ENCODE peak calls at places on chromosomes 16 and 17, in four cellular contexts. B is K562, W is SK-N-SH, M is GM12878. C is an unnamed sample.

GRCh38 chr17:43736389-43736788 is 22.2 kb downstream of the SOST start:
- DNase-seq in B (no peak), W (no peak), M (no peak), C (no peak)

GRCh38 chr17:48129981-48130380 is 22.4 kb downstream of the SNX11 start:
- DNase-seq in B (no peak), W (peak), M (no peak), C (no peak)

GRCh38 chr16:69476920-69477418 is 52.5 kb downstream of the CYB5B start:
- DNase-seq in B (no peak), W (no peak), M (no peak), C (no peak)

GRCh38 chr17:49783051-49783715 is 5.3 kb upstream of the KAT7 start:
- DNase-seq in B (no peak), W (no peak), M (no peak), C (no peak)

GRCh38 chr16:54466233-54466632 is 179.6 kb upstream of the IRX3 start:
- DNase-seq in B (no peak), W (no peak), M (no peak), C (no peak)

GRCh38 chr17:72539981-72540897 is 419.4 kb downstream of the SOX9 start:
- DNase-seq in B (peak), W (peak), M (no peak), C (peak)

GRCh38 chr17:2192367-2193028 is 111.1 kb downstream of the SMG6 start:
- DNase-seq in B (no peak), W (peak), M (peak), C (no peak)

GRCh38 chr16:25066747-25067631 is 44.6 kb upstream of the LCMT1 start:
- DNase-seq in B (peak), W (peak), M (no peak), C (peak)

GRCh38 chr16:62077998-62078397 is 41.8 kb upstream of the CDH8 start:
- DNase-seq in B (no peak), W (peak), M (no peak), C (peak)

GRCh38 chr16:54942353-54942943 is 11.8 kb downstream of the IRX5 start:
- DNase-seq in B (no peak), W (no peak), M (no peak), C (no peak)

GRCh38 chr17:43608313-43608712 is 53.4 kb downstream of the MEOX1 start:
- DNase-seq in B (no peak), W (no peak), M (peak), C (no peak)

GRCh38 chr16:55046513-55046912 is 115.8 kb downstream of the IRX5 start:
- DNase-seq in B (no peak), W (no peak), M (no peak), C (no peak)

GRCh38 chr17:30454635-30455034 is 22.6 kb upstream of the GOSR1 start:
- DNase-seq in B (no peak), W (no peak), M (no peak), C (no peak)

GRCh38 chr16:79191933-79192332 is 408.6 kb downstream of the MAF start:
- DNase-seq in B (no peak), W (no peak), M (no peak), C (no peak)

GRCh38 chr16:72240949-72241348 is 69.0 kb upstream of the PMFBP1 start:
- DNase-seq in B (no peak), W (no peak), M (no peak), C (no peak)

GRCh38 chr17:75595284-75595918 is 7.8 kb downstream of the MYO15B start:
- DNase-seq in B (no peak), W (no peak), M (no peak), C (no peak)

GRCh38 chr16:20866161-20866772 is 33.9 kb downstream of the DCUN1D3 start:
- DNase-seq in B (peak), W (peak), M (no peak), C (no peak)

GRCh38 chr17:42673885-42674754 is 2.7 kb downstream of the PLEKHH3 start:
- DNase-seq in B (peak), W (peak), M (no peak), C (peak)

GRCh38 chr16:71421911-71422310 is 19.9 kb downstream of the TLE7 start:
- DNase-seq in B (peak), W (peak), M (no peak), C (peak)

GRCh38 chr17:58308985-58309917 is 19.3 kb downstream of the TSPOAP1 start:
- DNase-seq in B (no peak), W (peak), M (no peak), C (no peak)

GRCh38 chr17:72640415-72641165 is 451.9 kb downstream of the SLC39A11 start:
- DNase-seq in B (no peak), W (no peak), M (no peak), C (no peak)

GRCh38 chr16:74304835-74305176 is 8.2 kb downstream of the PSMD7 start:
- DNase-seq in B (no peak), W (no peak), M (no peak), C (no peak)

GRCh38 chr17:44146375-44147346 is 4.9 kb downstream of the HROB start:
- DNase-seq in B (peak), W (peak), M (no peak), C (no peak)

GRCh38 chr17:58032691-58033415 is 25.8 kb upstream of the SRSF1 start:
- DNase-seq in B (no peak), W (no peak), M (no peak), C (no peak)

GRCh38 chr17:48592097-48592496 is 1.5 kb downstream of the HOXB5 start:
- DNase-seq in B (no peak), W (no peak), M (no peak), C (no peak)

GRCh38 chr17:80709090-80709695 is 164.6 kb downstream of the RPTOR start:
- DNase-seq in B (no peak), W (no peak), M (no peak), C (no peak)

GRCh38 chr17:37025847-37026533 is 77.2 kb downstream of the AATF start:
- DNase-seq in B (no peak), W (no peak), M (peak), C (no peak)

GRCh38 chr16:50102046-50102756 is 36.4 kb downstream of the HEATR3 start:
- DNase-seq in B (no peak), W (no peak), M (no peak), C (no peak)

GRCh38 chr16:2785101-2785991 is 2.0 kb downstream of the PRSS33 start:
- DNase-seq in B (peak), W (peak), M (no peak), C (peak)

GRCh38 chr17:30173649-30174048 is 57.0 kb downstream of the NSRP1 start:
- DNase-seq in B (no peak), W (no peak), M (peak), C (no peak)

GRCh38 chr16:82150569-82150968 is 19.5 kb downstream of the MPHOSPH6 start:
- DNase-seq in B (no peak), W (no peak), M (no peak), C (no peak)

GRCh38 chr16:31183432-31184428 is 3.8 kb downstream of the FUS start:
- DNase-seq in B (peak), W (no peak), M (no peak), C (no peak)

DNA sequence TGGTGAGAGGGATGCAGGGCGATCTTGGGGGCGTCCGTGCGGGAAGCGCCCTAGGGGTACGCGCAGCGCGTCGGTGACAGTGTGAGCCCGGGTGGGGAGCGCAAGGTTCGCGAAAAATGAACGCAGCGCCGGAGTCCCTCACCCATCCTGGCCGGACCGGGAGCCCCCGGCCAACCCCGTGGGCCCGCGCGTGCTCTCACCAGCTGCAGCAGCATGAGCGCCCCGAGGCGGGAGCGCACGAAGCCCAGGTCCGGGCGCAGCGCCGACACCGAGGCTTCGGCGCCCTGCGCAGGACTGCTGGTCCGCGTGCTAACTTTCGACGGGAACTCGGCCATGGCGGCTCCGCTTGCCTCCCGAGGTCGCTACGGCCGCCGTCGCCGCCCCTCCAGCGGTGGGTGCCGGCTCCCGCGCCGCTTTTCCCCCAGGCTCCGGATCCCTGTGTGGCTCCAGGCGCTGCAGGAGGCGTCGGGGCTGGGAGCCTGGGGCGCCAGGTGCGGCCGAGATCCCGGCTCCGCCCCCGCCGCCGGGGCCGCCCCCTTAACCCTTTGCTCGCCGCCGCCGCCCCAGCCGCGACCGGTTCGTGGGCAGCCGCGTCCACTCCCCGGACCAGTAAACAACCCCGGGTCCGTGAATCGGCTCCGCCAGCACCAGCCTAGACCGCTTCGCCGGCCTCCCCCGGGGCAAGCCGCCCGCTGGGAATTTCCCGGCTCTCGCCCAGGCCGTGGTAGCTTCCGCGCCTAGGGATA is at the start of gene PLLP:
- DNase-seq in B (peak), W (peak), M (no peak), C (peak)
- TF ChIP-seq USF1 in B (no peak), W (no peak), M (no peak), C (peak)

GRCh38 chr17:82272495-82273326 is 789 bp downstream of the CSNK1D start:
- DNase-seq in B (peak), W (peak), M (no peak), C (peak)

GRCh38 chr17:82274134-82275020 is 877 bp upstream of the CSNK1D start:
- DNase-seq in B (no peak), W (no peak), M (no peak), C (no peak)

GRCh38 chr17:82271401-82271800 is 2.1 kb downstream of the CSNK1D start:
- DNase-seq in B (no peak), W (no peak), M (no peak), C (no peak)

GRCh38 chr17:82275326-82275725 is 1.8 kb upstream of the CSNK1D start:
- DNase-seq in B (no peak), W (no peak), M (no peak), C (no peak)

DNA sequence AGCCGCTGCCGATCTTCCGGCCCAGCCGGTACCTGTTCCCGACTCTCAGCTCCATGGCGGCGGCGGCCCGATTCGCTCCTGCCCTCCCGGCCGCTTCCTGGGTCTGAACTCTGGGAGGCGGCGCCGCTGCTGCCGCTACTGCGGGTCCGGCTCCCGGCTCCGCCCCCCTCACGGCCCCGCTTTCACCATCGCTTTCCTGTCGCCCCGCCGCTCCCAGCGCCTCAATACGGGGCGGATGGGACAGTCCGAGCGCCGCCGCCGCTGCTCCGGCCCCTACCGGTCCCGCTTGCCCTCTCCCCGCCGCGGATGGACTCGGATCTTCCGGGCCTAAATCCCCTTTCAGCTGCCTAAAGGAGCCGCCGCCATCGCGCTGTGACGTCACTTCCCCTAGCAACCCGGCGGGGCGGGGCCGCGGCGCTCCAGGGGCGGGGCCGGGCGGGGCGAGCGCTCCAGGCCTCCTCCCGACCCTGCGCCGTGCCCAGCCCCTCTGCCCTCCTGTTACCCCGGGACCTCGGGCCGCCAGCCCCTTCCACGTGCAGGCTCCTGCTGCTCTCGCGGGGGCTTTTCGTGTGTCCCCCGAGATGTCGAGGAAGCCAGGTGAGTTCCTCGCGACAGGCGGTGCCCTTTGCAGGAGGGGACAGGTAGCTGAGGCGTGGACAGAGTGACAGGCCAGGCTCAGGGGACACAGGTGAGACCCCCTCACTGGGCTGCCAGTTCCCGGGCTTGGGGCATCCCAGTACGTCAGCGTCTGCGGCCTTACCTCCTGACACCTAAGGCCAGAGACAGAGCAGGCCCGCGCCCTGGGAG is at the start of gene CSNK1D:
- DNase-seq in B (peak), W (peak), M (peak), C (peak)
- TF ChIP-seq USF1 in B (no peak), W (no peak), M (no peak), C (no peak)

GRCh38 chr16:86317617-86318021 is 192.7 kb upstream of the FOXF1 start:
- DNase-seq in B (no peak), W (no peak), M (no peak), C (no peak)

GRCh38 chr16:86318119-86318518 is 192.2 kb upstream of the FOXF1 start:
- DNase-seq in B (no peak), W (no peak), M (no peak), C (no peak)

GRCh38 chr16:86321491-86321890 is 188.8 kb upstream of the FOXF1 start:
- DNase-seq in B (no peak), W (no peak), M (no peak), C (no peak)

GRCh38 chr16:86322283-86322682 is 188.0 kb upstream of the FOXF1 start:
- DNase-seq in B (no peak), W (no peak), M (no peak), C (no peak)

DNA sequence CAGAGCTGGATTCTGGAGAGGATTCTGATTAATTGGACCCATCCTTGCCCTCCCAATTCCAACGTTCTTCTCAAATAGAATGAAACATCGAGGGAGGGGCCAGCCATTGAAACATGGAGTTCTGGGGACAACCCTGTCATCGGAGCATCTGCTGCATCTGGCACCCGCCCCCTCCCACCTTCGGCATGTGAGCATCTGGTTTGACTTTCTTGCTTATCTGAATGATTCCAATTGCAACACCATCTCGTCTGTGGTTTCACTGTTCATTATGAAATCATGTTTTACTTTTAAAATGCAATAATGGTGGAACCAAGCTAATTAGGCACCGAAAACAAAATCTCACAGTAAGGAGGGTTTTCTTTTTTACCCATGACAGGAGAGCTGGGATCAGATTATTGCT is 190.5 kb upstream of the FOXF1 start:
- DNase-seq in B (peak), W (no peak), M (no peak), C (no peak)
- TF ChIP-seq USF1 in B (no peak), W (no peak), M (no peak), C (no peak)

GRCh38 chr17:77358801-77359716 is 218.3 kb downstream of the SEC14L1 start:
- DNase-seq in B (no peak), W (no peak), M (no peak), C (no peak)
- TF ChIP-seq USF1 in B (no peak), W (no peak), M (no peak), C (no peak)

GRCh38 chr16:67965668-67966548 is 2.5 kb downstream of the SLC12A4 start:
- DNase-seq in B (no peak), W (no peak), M (no peak), C (no peak)

GRCh38 chr16:67966549-67967182 is 1.8 kb downstream of the SLC12A4 start:
- DNase-seq in B (peak), W (no peak), M (no peak), C (peak)

GRCh38 chr16:67967956-67968439 is 439 bp downstream of the SLC12A4 start:
- DNase-seq in B (peak), W (peak), M (no peak), C (peak)

GRCh38 chr16:67968440-67969285 is at the start of gene SLC12A4:
- DNase-seq in B (peak), W (peak), M (no peak), C (peak)

DNA sequence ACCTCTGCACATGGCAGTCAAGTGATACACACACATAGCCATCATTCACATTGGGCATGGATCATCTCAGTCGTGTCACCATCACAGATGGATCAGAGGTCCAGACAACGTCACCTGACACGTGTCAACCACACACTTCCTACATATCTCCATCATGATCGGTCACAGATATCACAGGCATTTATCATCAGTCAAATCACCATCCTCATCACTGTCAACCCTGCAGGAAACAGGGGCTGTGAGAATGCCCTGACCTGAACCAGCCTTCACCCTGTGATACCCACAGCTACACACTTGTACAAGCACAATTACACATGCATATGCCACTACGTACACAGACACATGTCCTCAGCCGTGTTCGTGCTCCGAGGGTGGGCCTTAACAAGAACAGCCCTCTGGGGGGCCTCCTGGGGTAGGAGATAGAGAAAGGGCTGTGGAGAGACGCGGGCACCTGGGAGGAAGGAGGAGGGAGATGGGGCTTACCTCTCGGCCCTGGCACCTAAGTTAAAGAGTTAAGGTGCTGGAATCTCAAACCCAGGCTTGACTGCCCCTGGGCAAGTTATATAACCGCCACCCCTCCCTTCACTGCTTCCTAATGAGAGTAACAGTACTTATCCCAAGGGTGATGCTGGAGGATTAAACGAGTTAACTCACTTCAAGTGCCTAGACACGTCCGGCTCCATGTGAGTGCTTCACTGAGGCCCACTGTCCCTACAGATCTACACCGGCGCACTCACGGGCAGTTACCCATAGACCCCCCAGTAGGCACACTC is 1.1 kb downstream of the SLC12A4 start:
- DNase-seq in B (no peak), W (no peak), M (no peak), C (no peak)
- TF ChIP-seq USF1 in B (peak), W (no peak), M (no peak), C (no peak)